ENCODE peak calls at places on chromosomes 5 and 9, in four cellular contexts. D, N, O and C are unnamed samples.

GRCh38 chr5:123670981-123671557 is 159.1 kb downstream of the CSNK1G3 start:
- DNase-seq in O (no peak), D (peak), N (no peak), C (peak)

GRCh38 chr5:41527201-41527779 is 16.9 kb upstream of the PLCXD3 start:
- DNase-seq in D (peak), O (no peak), N (no peak), C (no peak)

GRCh38 chr5:153458266-153458665 is 32.2 kb upstream of the GRIA1 start:
- DNase-seq in O (no peak), D (no peak), N (no peak), C (no peak)

GRCh38 chr5:142073617-142074405 is 34.8 kb upstream of the NDFIP1 start:
- DNase-seq in D (no peak), O (no peak), N (no peak), C (no peak)

GRCh38 chr9:89022902-89023301 is 31.6 kb downstream of the S1PR3 start:
- DNase-seq in N (no peak), D (peak), O (no peak), C (no peak)

GRCh38 chr5:142612388-142612787 is 73.5 kb downstream of the FGF1 start:
- DNase-seq in D (no peak), O (no peak), N (no peak), C (no peak)

GRCh38 chr5:107424461-107424860 is 246.3 kb downstream of the EFNA5 start:
- DNase-seq in D (no peak), O (no peak), N (no peak), C (no peak)

GRCh38 chr5:36688722-36689121 is 82.3 kb downstream of the SLC1A3 start:
- DNase-seq in D (no peak), O (no peak), N (no peak), C (no peak)

GRCh38 chr9:135639196-135639595 is at the start of gene GLT6D1:
- DNase-seq in D (no peak), O (no peak), N (no peak), C (no peak)

GRCh38 chr5:75239681-75240080 is 3.0 kb upstream of the ANKRD31 start:
- DNase-seq in D (no peak), O (no peak), N (no peak), C (no peak)

GRCh38 chr5:157290156-157290980 is 24.4 kb downstream of the CYFIP2 start:
- DNase-seq in N (no peak), O (no peak), D (peak), C (no peak)

GRCh38 chr5:74040065-74040551 is 414.1 kb downstream of the ARHGEF28 start:
- DNase-seq in D (peak), N (no peak), O (no peak), C (no peak)

GRCh38 chr5:172451771-172452197 is 2.5 kb downstream of the SH3PXD2B start:
- DNase-seq in O (no peak), D (peak), N (no peak), C (no peak)

GRCh38 chr9:97668485-97668884 is 28.7 kb downstream of the XPA start:
- DNase-seq in O (no peak), D (no peak), N (no peak), C (no peak)

GRCh38 chr9:34759432-34760134 is 49.6 kb upstream of the CCL21 start:
- DNase-seq in N (no peak), O (no peak), D (no peak), C (no peak)

GRCh38 chr9:130244548-130245165 is 20.9 kb upstream of the HMCN2 start:
- DNase-seq in N (peak), O (no peak), D (no peak), C (no peak)

GRCh38 chr5:53362521-53362941 is 117.9 kb upstream of the FST start:
- DNase-seq in D (peak), O (no peak), N (no peak), C (no peak)

GRCh38 chr5:129554134-129554904 is 94.2 kb downstream of the ADAMTS19 start:
- DNase-seq in O (no peak), D (no peak), N (no peak), C (no peak)

GRCh38 chr5:150637245-150638052 is 3.0 kb upstream of the SYNPO start:
- DNase-seq in O (no peak), N (no peak), D (peak), C (no peak)

GRCh38 chr9:93108301-93109041 is 12.5 kb downstream of the CARD19 start:
- DNase-seq in O (peak), N (peak), D (no peak), C (peak)